ENCODE peak calls at places on chromosome 9, in five cellular contexts. Z is RWPE1; D is HuH-7; L is stimulated activated CD8-positive, alpha-beta memory T cell treated with anti-CD3 and anti-CD28 coated beads, Interleukin-7, amount 100 ng/mL, for 24 hours; V is stimulated activated naive CD8-positive, alpha-beta T cell treated with anti-CD3 and anti-CD28 coated beads, Interleukin-15, Interleukin-2, amounts not matched to agents 100 U/mL and 50 U/mL, for 24 hours. B is an unnamed sample.

GRCh38 chr9:137310190-137311052 is 8.3 kb upstream of the NRARP start:
- DNase-seq in V (no peak), D (peak), L (no peak), Z (no peak), B (no peak)

GRCh38 chr9:125893277-125893676 is 146.1 kb downstream of the PBX3 start:
- DNase-seq in Z (no peak), V (no peak), L (no peak), D (no peak), B (no peak)

GRCh38 chr9:73053543-73053942 is 98.1 kb upstream of the ANXA1 start:
- DNase-seq in L (no peak), D (no peak), V (no peak), Z (no peak), B (no peak)

GRCh38 chr9:11142965-11143738 is 530.4 kb upstream of the PTPRD start:
- DNase-seq in D (no peak), L (no peak), V (no peak), Z (no peak), B (no peak)

GRCh38 chr9:91315191-91315590 is 46.5 kb downstream of the AUH start:
- DNase-seq in Z (no peak), V (no peak), D (no peak), L (no peak), B (peak)

GRCh38 chr9:98231770-98232478 is 23.5 kb downstream of the TBC1D2 start:
- DNase-seq in L (no peak), D (no peak), Z (peak), V (no peak), B (no peak)

GRCh38 chr9:23288545-23288944 is 537.5 kb downstream of the ELAVL2 start:
- DNase-seq in V (no peak), L (no peak), D (no peak), Z (no peak), B (no peak)

GRCh38 chr9:135291165-135291564 is 188.4 kb upstream of the PPP1R26 start:
- DNase-seq in D (no peak), Z (no peak), V (no peak), L (no peak), B (peak)

GRCh38 chr9:137175345-137175961 is 3.6 kb upstream of the TMEM210 start:
- DNase-seq in D (no peak), Z (no peak), L (no peak), V (no peak), B (peak)

GRCh38 chr9:124062172-124062571 is 50.6 kb downstream of the LHX2 start:
- DNase-seq in Z (no peak), L (no peak), V (no peak), D (no peak), B (peak)

GRCh38 chr9:95502248-95502647 is 14.5 kb downstream of the PTCH1 start:
- DNase-seq in V (no peak), L (no peak), D (no peak), Z (no peak), B (no peak)

GRCh38 chr9:93288341-93288740 is 104.4 kb downstream of the WNK2 start:
- DNase-seq in D (no peak), L (no peak), V (no peak), Z (no peak), B (no peak)

GRCh38 chr9:129284607-129285291 is 106.7 kb upstream of the IER5L start:
- DNase-seq in Z (no peak), L (no peak), V (no peak), D (no peak), B (no peak)

GRCh38 chr9:34233691-34234090 is 54.8 kb downstream of the UBAP1 start:
- DNase-seq in Z (no peak), L (no peak), D (no peak), V (no peak), B (no peak)

GRCh38 chr9:124286292-124286931 is 28.7 kb downstream of the NEK6 start:
- DNase-seq in D (no peak), V (peak), L (peak), Z (no peak), B (no peak)

GRCh38 chr9:86286278-86286677 is 3.9 kb upstream of the ISCA1 start:
- DNase-seq in Z (no peak), V (no peak), D (no peak), L (no peak), B (no peak)

GRCh38 chr9:128151343-128152132 is 2.3 kb downstream of the LCN2 start:
- DNase-seq in L (no peak), Z (no peak), D (no peak), V (no peak), B (no peak)

GRCh38 chr9:96321515-96321914 is 19.5 kb upstream of the HSD17B3 start:
- DNase-seq in L (no peak), Z (no peak), D (no peak), V (no peak), B (peak)

GRCh38 chr9:91424403-91425176 is 958 bp upstream of the NFIL3 start:
- DNase-seq in L (peak), D (peak), V (peak), Z (peak), B (peak)

GRCh38 chr9:132451276-132451675 is 41.3 kb downstream of the CFAP77 start:
- DNase-seq in L (peak), D (no peak), V (peak), Z (no peak), B (no peak)

GRCh38 chr9:134619983-134620612 is 21.5 kb upstream of the COL5A1 start:
- DNase-seq in L (no peak), Z (no peak), D (no peak), V (no peak), B (peak)

B was measured in WTC11.